ENCODE peak calls at places on chromosome 11, in four cellular contexts. Z, I, V and L are unnamed samples.

GRCh38 chr11:32792948-32793475 is 1.4 kb downstream of the CCDC73 start:
- DNase-seq in Z (peak; percentile 61), I (peak; percentile 58), V (peak; percentile 58), L (peak; percentile 26)

GRCh38 chr11:2209370-2209801 is 37.8 kb upstream of the TH start:
- DNase-seq in Z (no peak), V (no peak), I (no peak), L (no peak)

GRCh38 chr11:20388096-20389055 is 860 bp downstream of the PRMT3 start:
- DNase-seq in I (no peak), V (peak; percentile 19), Z (peak; percentile 10), L (no peak)

GRCh38 chr11:95450547-95451123 is 219.6 kb upstream of the SESN3 start:
- DNase-seq in V (peak; percentile 96), Z (no peak), I (no peak), L (no peak)

GRCh38 chr11:86069408-86070086 is 663 bp upstream of the PICALM start:
- DNase-seq in I (no peak), V (peak; percentile 97), Z (peak; percentile 98), L (peak; percentile 65)

GRCh38 chr11:35178067-35178805 is 39.3 kb downstream of the CD44 start:
- DNase-seq in Z (no peak), V (no peak), I (no peak), L (no peak)

GRCh38 chr11:68658097-68658496 is 26.2 kb upstream of the GAL start:
- DNase-seq in V (no peak), I (no peak), Z (no peak), L (no peak)

GRCh38 chr11:64120951-64121569 is 44.9 kb downstream of the MACROD1 start:
- DNase-seq in Z (peak; percentile 58), I (no peak), V (no peak), L (no peak)

GRCh38 chr11:46674463-46675287 is 25.7 kb downstream of the ARHGAP1 start:
- DNase-seq in I (no peak), Z (peak; percentile 32), V (peak; percentile 47), L (no peak)

GRCh38 chr11:120807414-120808150 is 216.3 kb upstream of the TBCEL start:
- DNase-seq in I (no peak), V (peak; percentile 85), Z (peak; percentile 96), L (no peak)

GRCh38 chr11:44028401-44028800 is 19.4 kb upstream of the ACCSL start:
- DNase-seq in I (no peak), Z (no peak), V (no peak), L (no peak)

GRCh38 chr11:26974068-26974790 is 19.7 kb upstream of the FIBIN start:
- DNase-seq in V (peak; percentile 72), I (no peak), Z (peak; percentile 11), L (no peak)

GRCh38 chr11:72836111-72836510 is 21.9 kb downstream of the ATG16L2 start:
- DNase-seq in Z (no peak), I (no peak), V (no peak), L (no peak)

GRCh38 chr11:73625690-73626318 is 20.6 kb upstream of the PLEKHB1 start:
- DNase-seq in Z (peak; percentile 65), V (peak; percentile 73), I (peak; percentile 59), L (peak; percentile 51)

GRCh38 chr11:134524876-134525845 is 113.1 kb upstream of the B3GAT1 start:
- DNase-seq in V (no peak), I (no peak), Z (no peak), L (no peak)

GRCh38 chr11:9090488-9091043 is 833 bp downstream of the SCUBE2 start:
- DNase-seq in Z (no peak), I (no peak), V (no peak), L (no peak)

GRCh38 chr11:122633219-122633829 is 22.2 kb upstream of the UBASH3B start:
- DNase-seq in Z (peak; percentile 66), I (peak; percentile 10), V (peak; percentile 78), L (no peak)

GRCh38 chr11:72072348-72072747 is 8.0 kb downstream of the NUMA1 start:
- DNase-seq in V (peak; percentile 84), Z (peak; percentile 93), I (no peak), L (no peak)

GRCh38 chr11:120153221-120153620 is 15.3 kb upstream of the TRIM29 start:
- DNase-seq in V (no peak), I (no peak), Z (no peak), L (no peak)

GRCh38 chr11:85826096-85826855 is 15.3 kb upstream of the SYTL2 start:
- DNase-seq in V (peak; percentile 32), Z (peak; percentile 46), I (no peak), L (no peak)

GRCh38 chr11:112588252-112588668 is 327.6 kb upstream of the PLET1 start:
- DNase-seq in Z (peak; percentile 81), V (peak; percentile 95), I (peak; percentile 43), L (peak; percentile 17)

GRCh38 chr11:64339754-64340408 is at the start of gene CCDC88B:
- DNase-seq in V (no peak), I (peak; percentile 93), Z (no peak), L (peak; percentile 88)

GRCh38 chr11:10742460-10743208 is 8.4 kb upstream of the CTR9 start:
- DNase-seq in Z (peak; percentile 93), V (peak; percentile 77), I (no peak), L (no peak)

GRCh38 chr11:130772266-130773227 is 143.7 kb downstream of the SNX19 start:
- DNase-seq in I (no peak), Z (peak; percentile 99), V (peak; percentile 98), L (no peak)

GRCh38 chr11:120212259-120212888 is 1.5 kb downstream of the OAF start:
- DNase-seq in Z (no peak), V (no peak), I (no peak), L (no peak)

GRCh38 chr11:73017024-73017751 is 124.9 kb downstream of the FCHSD2 start:
- DNase-seq in I (no peak), Z (no peak), V (no peak), L (no peak)

GRCh38 chr11:96384156-96384555 is 5.6 kb downstream of the CCDC82 start:
- DNase-seq in V (no peak), Z (no peak), I (no peak), L (no peak)

GRCh38 chr11:33557201-33557600 is 143.4 kb downstream of the C11orf91 start:
- DNase-seq in I (no peak), Z (peak; percentile 95), V (peak; percentile 79), L (no peak)

GRCh38 chr11:76838422-76839068 is 22.2 kb upstream of the ACER3 start:
- DNase-seq in I (no peak), V (peak; percentile 38), Z (peak; percentile 16), L (no peak)

GRCh38 chr11:11309906-11310305 is 43.1 kb downstream of the CSNK2A3 start:
- DNase-seq in Z (no peak), I (no peak), V (no peak), L (no peak)

GRCh38 chr11:72007089-72007476 is 8.4 kb downstream of the IL18BP start:
- DNase-seq in I (no peak), Z (no peak), V (no peak), L (no peak)

GRCh38 chr11:117855452-117855851 is 21.0 kb downstream of the FXYD6 start:
- DNase-seq in V (no peak), I (no peak), Z (no peak), L (no peak)

GRCh38 chr11:23573430-23573829 is 713.2 kb upstream of the CCDC179 start:
- DNase-seq in I (no peak), Z (peak; percentile 27), V (no peak), L (no peak)

GRCh38 chr11:6219359-6219758 is 14.0 kb downstream of the C11orf42 start:
- DNase-seq in V (peak; percentile 93), I (no peak), Z (peak; percentile 88), L (no peak)

GRCh38 chr11:47514825-47515647 is 37.9 kb downstream of the CELF1 start:
- DNase-seq in Z (peak; percentile 74), V (peak; percentile 91), I (no peak), L (peak; percentile 35)

GRCh38 chr11:12817681-12818332 is 143.6 kb downstream of the TEAD1 start:
- DNase-seq in V (no peak), Z (peak; percentile 88), I (no peak), L (no peak)

GRCh38 chr11:65274734-65275682 is 13.2 kb downstream of the POLA2 start:
- DNase-seq in V (peak; percentile 99), Z (peak; percentile 95), I (peak; percentile 18), L (no peak)